ENCODE peak calls at places on chromosomes 2 and 18, in four cellular contexts. V is K562, B is H1, G is HepG2. F is an unnamed sample.

GRCh38 chr2:159968282-159968900 is 94.0 kb downstream of the PLA2R1 start:
- DNase-seq in B (no peak), G (peak), V (no peak), F (peak)

GRCh38 chr2:97995026-97995733 is 568 bp downstream of the TMEM131 start:
- DNase-seq in G (peak), V (peak), B (peak), F (peak)

GRCh38 chr2:23390152-23390551 is 5.2 kb downstream of the KLHL29 start:
- DNase-seq in V (no peak), G (no peak), B (no peak), F (no peak)

GRCh38 chr18:74291771-74292540 is at the start of gene CYB5A:
- DNase-seq in V (peak), G (peak), B (peak), F (peak)

GRCh38 chr2:173353556-173353955 is 1.1 kb upstream of the CDCA7 start:
- DNase-seq in V (no peak), B (no peak), G (no peak), F (no peak)

GRCh38 chr2:226701052-226701451 is 98.6 kb downstream of the IRS1 start:
- DNase-seq in V (no peak), B (no peak), G (no peak), F (no peak)

GRCh38 chr2:203584784-203585183 is 49.7 kb upstream of the RAPH1 start:
- DNase-seq in G (peak), V (no peak), B (no peak), F (no peak)

GRCh38 chr2:196176142-196176738 is 4.9 kb upstream of the STK17B start:
- DNase-seq in B (no peak), V (no peak), G (no peak), F (no peak)

GRCh38 chr2:84861539-84861938 is 19.3 kb downstream of the TRABD2A start:
- DNase-seq in V (no peak), B (no peak), G (no peak), F (no peak)

GRCh38 chr2:138212434-138212833 is 248.2 kb downstream of the HNMT start:
- DNase-seq in B (no peak), G (no peak), V (no peak), F (no peak)

GRCh38 chr2:46298522-46299351 is 1.5 kb downstream of the EPAS1 start:
- DNase-seq in G (no peak), V (peak), B (peak), F (peak)

GRCh38 chr2:150806336-150806735 is 318.9 kb upstream of the RND3 start:
- DNase-seq in B (no peak), V (no peak), G (no peak), F (no peak)

GRCh38 chr2:158512323-158512722 is 55.6 kb downstream of the PKP4 start:
- DNase-seq in V (no peak), G (no peak), B (no peak), F (no peak)

GRCh38 chr18:3014501-3015202 is 1.7 kb upstream of the LPIN2 start:
- DNase-seq in G (no peak), V (no peak), B (no peak), F (no peak)

GRCh38 chr2:180924078-180924477 is 56.3 kb upstream of the UBE2E3 start:
- DNase-seq in V (no peak), B (no peak), G (no peak), F (no peak)

GRCh38 chr2:165924950-165925349 is 28.6 kb downstream of the TTC21B start:
- DNase-seq in V (no peak), G (no peak), B (no peak), F (no peak)

DNA sequence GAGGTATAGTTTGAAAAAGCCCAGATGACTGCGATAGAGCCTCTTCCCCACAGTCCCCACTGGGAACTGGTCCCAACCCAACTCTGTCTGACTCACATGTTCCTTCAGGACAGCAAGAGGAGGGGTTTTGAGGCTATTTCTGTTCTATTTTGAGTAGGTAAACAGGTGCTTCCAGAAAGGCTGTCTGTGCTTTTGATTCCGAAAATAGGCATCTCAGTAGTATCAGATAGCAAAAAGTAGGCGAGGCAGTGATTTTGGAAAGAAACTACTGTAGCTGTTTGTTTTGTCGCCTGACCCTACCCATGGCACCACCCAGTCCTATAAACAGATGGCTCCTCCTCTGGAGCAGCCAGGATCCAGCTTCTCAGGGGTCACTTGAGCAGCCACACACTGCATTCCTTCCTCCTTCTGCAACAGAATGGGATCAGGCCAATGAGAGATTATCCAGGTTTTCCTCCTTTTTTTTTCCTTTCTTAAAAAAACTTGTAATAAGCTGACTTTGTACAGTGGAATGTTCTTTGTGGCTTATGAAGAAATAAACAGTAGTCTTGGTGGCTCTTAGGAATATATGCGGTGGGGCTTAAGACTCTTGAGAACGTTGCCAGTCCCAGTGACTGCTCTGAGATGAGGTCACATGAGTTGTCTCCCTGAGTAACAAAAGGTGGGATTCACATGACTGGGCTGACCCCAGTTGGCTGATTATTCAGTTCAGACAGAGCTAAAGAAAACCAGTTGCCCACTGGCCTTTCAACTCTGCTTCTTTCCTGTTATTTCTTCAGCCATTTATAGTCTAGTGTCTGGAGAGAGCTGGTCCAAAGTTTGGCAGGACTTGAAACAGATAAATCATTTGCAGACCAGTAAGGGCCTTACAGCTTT is 98.6 kb downstream of the KCNS3 start:
- DNase-seq in G (no peak), V (no peak), B (no peak), F (no peak)
- TF ChIP-seq ATF3 in G (no peak), V (no peak), B (no peak), F (no peak)

GRCh38 chr2:37912056-37912455 is 13.0 kb upstream of the RMDN2 start:
- DNase-seq in G (no peak), B (no peak), V (no peak), F (no peak)
- TF ChIP-seq ATF3 in G (no peak), B (no peak), V (no peak), F (no peak)

GRCh38 chr2:80132284-80132683 is 172.3 kb downstream of the LRRTM1 start:
- DNase-seq in V (no peak), B (no peak), G (no peak), F (no peak)

GRCh38 chr2:80122675-80123074 is 181.9 kb downstream of the LRRTM1 start:
- DNase-seq in V (no peak), B (no peak), G (no peak), F (no peak)

GRCh38 chr2:80120866-80121265 is 183.7 kb downstream of the LRRTM1 start:
- DNase-seq in B (no peak), G (no peak), V (no peak), F (no peak)

DNA sequence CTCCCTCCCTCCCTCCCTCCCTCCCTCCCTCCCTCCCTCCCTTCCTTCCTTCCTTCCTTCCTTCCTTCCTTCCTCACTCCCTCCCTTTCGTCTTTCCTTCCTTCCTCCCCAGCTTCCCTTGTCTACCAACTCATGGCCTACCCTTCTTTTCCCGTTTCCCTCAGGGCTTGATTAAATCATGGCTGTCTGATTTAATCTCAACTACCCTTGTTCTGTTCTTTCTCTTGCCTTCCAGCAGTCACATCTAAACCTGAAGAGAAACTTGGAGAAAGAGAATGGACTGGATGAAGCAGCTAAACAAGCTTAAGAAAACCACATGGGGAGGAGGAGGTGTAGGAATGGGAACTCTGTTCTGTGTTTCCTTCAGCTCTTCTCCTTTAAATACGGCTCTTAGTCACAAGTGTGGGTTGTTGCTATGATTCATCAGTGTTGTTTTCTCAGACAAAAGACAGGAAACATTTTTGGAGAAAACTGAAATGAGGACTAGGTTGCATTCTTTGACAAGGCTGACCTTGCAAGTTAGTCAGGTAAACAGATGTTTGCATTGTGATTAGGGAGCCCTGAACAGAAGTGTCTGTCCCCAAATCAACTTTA is 177.9 kb downstream of the LRRTM1 start:
- DNase-seq in B (no peak), V (peak), G (no peak), F (no peak)
- TF ChIP-seq ATF3 in B (no peak), V (peak), G (no peak), F (no peak)

GRCh38 chr2:109234355-109234754 is 105.3 kb downstream of the SH3RF3 start:
- DNase-seq in G (no peak), V (no peak), B (no peak), F (no peak)

GRCh38 chr2:109230980-109231420 is 102.0 kb downstream of the SH3RF3 start:
- DNase-seq in G (no peak), B (no peak), V (no peak), F (no peak)

GRCh38 chr2:109231428-109231827 is 102.4 kb downstream of the SH3RF3 start:
- DNase-seq in V (no peak), B (no peak), G (no peak), F (no peak)

GRCh38 chr2:109232909-109233308 is 103.9 kb downstream of the SH3RF3 start:
- DNase-seq in B (no peak), G (no peak), V (no peak), F (no peak)

GRCh38 chr2:109232306-109232705 is 103.3 kb downstream of the SH3RF3 start:
- DNase-seq in V (no peak), B (no peak), G (no peak), F (no peak)
- TF ChIP-seq ATF3 in V (no peak), B (no peak), G (no peak), F (no peak)

GRCh38 chr2:62462211-62462610 is 43.8 kb downstream of the TMEM17 start:
- DNase-seq in G (no peak), B (no peak), V (no peak), F (no peak)
- TF ChIP-seq ATF3 in G (no peak), B (no peak), V (no peak), F (no peak)

GRCh38 chr2:233252227-233252626 is 754 bp downstream of the ATG16L1 start:
- DNase-seq in G (no peak), B (no peak), V (no peak), F (no peak)
- TF ChIP-seq ATF3 in G (no peak), B (no peak), V (no peak), F (no peak)

F was measured in WTC11.